ENCODE peak calls at places on chromosomes 13 and 19, in ten cellular contexts. U is fibroblast of the conjunctiva; Z is astrocyte; P is activated naive CD4-positive, alpha-beta T cell; N is stimulated activated CD4-positive, alpha-beta T cell treated with anti-CD3 and anti-CD28 coated beads, Interleukin-1b, Interleukin-23, amount 100 ng/mL, for 24 hours; J is RPMI8226; R is activated CD8-positive, alpha-beta T cell treated with anti-CD3 and anti-CD28 coated beads for 36 hours; Q is H9; L is activated CD8-positive, alpha-beta memory T cell treated with anti-CD3 and anti-CD28 coated beads for 48 hours; V is IMR-90. X is an unnamed sample.

GRCh38 chr19:6372594-6373095 is at the start of gene ALKBH7:
- DNase-seq in U (peak), Z (peak), P (peak), N (peak), J (peak), R (peak), Q (peak), L (peak), V (peak), X (peak)

GRCh38 chr19:7004313-7004931 is 16.8 kb downstream of the MBD3L2B start:
- DNase-seq in U (no peak), Z (no peak), P (no peak), N (no peak), J (peak), R (no peak), Q (no peak), L (no peak), V (peak), X (no peak)

GRCh38 chr19:41927810-41928192 is 448 bp downstream of the ERFL start:
- DNase-seq in U (no peak), Z (no peak), P (peak), N (no peak), J (no peak), R (no peak), Q (no peak), L (no peak), V (no peak), X (peak)

GRCh38 chr13:111398196-111398595 is 77.8 kb downstream of the TEX29 start:
- DNase-seq in U (no peak), Z (no peak), P (no peak), N (no peak), J (no peak), R (no peak), Q (no peak), L (no peak), V (no peak), X (no peak)

GRCh38 chr19:27635401-27635800 is 1577.5 kb downstream of the UQCRFS1 start:
- DNase-seq in U (no peak), Z (no peak), P (no peak), N (no peak), J (no peak), R (no peak), Q (no peak), L (no peak), V (no peak), X (no peak)

GRCh38 chr13:102580552-102581169 is 16.1 kb upstream of the TPP2 start:
- DNase-seq in U (peak), Z (peak), P (no peak), N (no peak), J (peak), R (peak), Q (no peak), L (no peak), V (peak), X (no peak)

GRCh38 chr13:89763011-89763410 is 1584.5 kb upstream of the MIR17HG start:
- DNase-seq in U (no peak), Z (peak), P (no peak), N (no peak), J (no peak), R (no peak), Q (no peak), L (no peak), V (no peak), X (no peak)

GRCh38 chr13:21014666-21015170 is 46.7 kb downstream of the LATS2 start:
- DNase-seq in U (peak), Z (peak), P (no peak), N (no peak), J (no peak), R (no peak), Q (no peak), L (no peak), V (peak), X (no peak)

GRCh38 chr19:58577581-58578429 is 4.7 kb upstream of the MZF1 start:
- DNase-seq in U (no peak), Z (no peak), P (no peak), N (no peak), J (no peak), R (no peak), Q (no peak), L (no peak), V (no peak), X (no peak)

GRCh38 chr19:23385404-23385803 is 9.9 kb downstream of the ZNF91 start:
- DNase-seq in U (no peak), Z (no peak), P (no peak), N (no peak), J (no peak), R (no peak), Q (no peak), L (no peak), V (no peak), X (no peak)

GRCh38 chr19:47609885-47610545 is 1.1 kb downstream of the BICRA start:
- DNase-seq in U (no peak), Z (peak), P (peak), N (peak), J (peak), R (peak), Q (peak), L (peak), V (peak), X (no peak)

GRCh38 chr19:3275583-3276340 is 51.3 kb downstream of the CELF5 start:
- DNase-seq in U (peak), Z (peak), P (peak), N (peak), J (peak), R (peak), Q (peak), L (peak), V (peak), X (peak)

GRCh38 chr19:11963566-11964355 is 1.1 kb upstream of the ZNF763 start:
- DNase-seq in U (peak), Z (no peak), P (peak), N (peak), J (peak), R (peak), Q (peak), L (peak), V (peak), X (peak)

GRCh38 chr13:45851171-45851889 is at the start of gene SIAH3:
- DNase-seq in U (no peak), Z (no peak), P (peak), N (no peak), J (no peak), R (peak), Q (peak), L (no peak), V (no peak), X (no peak)

GRCh38 chr13:24627090-24627714 is 53.0 kb upstream of the ATP12A start:
- DNase-seq in U (no peak), Z (no peak), P (no peak), N (no peak), J (no peak), R (no peak), Q (peak), L (no peak), V (no peak), X (no peak)

GRCh38 chr13:42487221-42487620 is 86.7 kb upstream of the TNFSF11 start:
- DNase-seq in U (no peak), Z (peak), P (no peak), N (no peak), J (no peak), R (no peak), Q (no peak), L (no peak), V (peak), X (no peak)

GRCh38 chr13:41919031-41919740 is 41.7 kb downstream of the VWA8 start:
- DNase-seq in U (no peak), Z (no peak), P (no peak), N (no peak), J (no peak), R (no peak), Q (no peak), L (no peak), V (no peak), X (no peak)

GRCh38 chr19:29371766-29372415 is 153.9 kb upstream of the VSTM2B start:
- DNase-seq in U (no peak), Z (no peak), P (no peak), N (no peak), J (no peak), R (no peak), Q (peak), L (no peak), V (no peak), X (no peak)

GRCh38 chr13:88958821-88959220 is 1287.7 kb downstream of the SLITRK5 start:
- DNase-seq in U (no peak), Z (no peak), P (no peak), N (no peak), J (no peak), R (no peak), Q (no peak), L (no peak), V (no peak), X (no peak)

GRCh38 chr19:2807379-2808128 is 12.1 kb upstream of the ZNF554 start:
- DNase-seq in U (no peak), Z (no peak), P (no peak), N (no peak), J (no peak), R (no peak), Q (no peak), L (no peak), V (no peak), X (no peak)

GRCh38 chr13:21203132-21203531 is 26.7 kb downstream of the MRPL57 start:
- DNase-seq in U (no peak), Z (no peak), P (no peak), N (no peak), J (no peak), R (no peak), Q (no peak), L (no peak), V (peak), X (no peak)

GRCh38 chr13:92175330-92175729 is 776.9 kb downstream of the GPC5 start:
- DNase-seq in U (peak), Z (peak), P (no peak), N (no peak), J (peak), R (peak), Q (peak), L (no peak), V (peak), X (no peak)

GRCh38 chr13:95505976-95506375 is 46.5 kb upstream of the CLDN10 start:
- DNase-seq in U (no peak), Z (no peak), P (no peak), N (no peak), J (no peak), R (no peak), Q (no peak), L (no peak), V (no peak), X (no peak)

GRCh38 chr19:30719991-30720329 is 347.8 kb downstream of the ZNF536 start:
- DNase-seq in U (no peak), Z (no peak), P (no peak), N (no peak), J (peak), R (no peak), Q (peak), L (no peak), V (no peak), X (no peak)

GRCh38 chr13:99040536-99041141 is 62.8 kb upstream of the DOCK9 start:
- DNase-seq in U (no peak), Z (no peak), P (no peak), N (no peak), J (no peak), R (no peak), Q (no peak), L (no peak), V (no peak), X (no peak)

GRCh38 chr13:112446347-112446861 is 70.2 kb downstream of the SPACA7 start:
- DNase-seq in U (no peak), Z (no peak), P (no peak), N (no peak), J (no peak), R (no peak), Q (peak), L (no peak), V (no peak), X (no peak)

GRCh38 chr19:17645339-17645963 is 42.7 kb downstream of the UNC13A start:
- DNase-seq in U (no peak), Z (no peak), P (no peak), N (no peak), J (no peak), R (no peak), Q (no peak), L (no peak), V (no peak), X (no peak)

GRCh38 chr19:16036397-16036925 is 39.8 kb upstream of the TPM4 start:
- DNase-seq in U (no peak), Z (no peak), P (no peak), N (no peak), J (no peak), R (no peak), Q (no peak), L (no peak), V (no peak), X (no peak)

GRCh38 chr13:99968521-99969367 is 2.8 kb downstream of the ZIC5 start:
- DNase-seq in U (no peak), Z (no peak), P (no peak), N (no peak), J (no peak), R (no peak), Q (peak), L (no peak), V (no peak), X (no peak)

GRCh38 chr19:48454150-48454730 is 1.1 kb upstream of the KCNJ14 start:
- DNase-seq in U (no peak), Z (no peak), P (no peak), N (no peak), J (no peak), R (no peak), Q (no peak), L (no peak), V (no peak), X (no peak)

GRCh38 chr19:275958-276646 is 15.1 kb downstream of the PLPP2 start:
- DNase-seq in U (no peak), Z (no peak), P (no peak), N (no peak), J (no peak), R (no peak), Q (no peak), L (no peak), V (no peak), X (no peak)

GRCh38 chr19:51274037-51274370 is 23.1 kb downstream of the SIGLECL1 start:
- DNase-seq in U (no peak), Z (no peak), P (no peak), N (no peak), J (no peak), R (no peak), Q (peak), L (no peak), V (no peak), X (no peak)